ENCODE peak calls at places on chromosomes 11 and 22, in nine cellular contexts. Z, P, O, B, J, X, A, F and C are unnamed samples.
A peak's percentile ranks its signal among the peaks of the same experiment; 100 is the strongest.

GRCh38 chr11:12214751-12215150 is 104.4 kb downstream of the MICAL2 start:
- DNase-seq in P (no peak), A (no peak), X (no peak), B (no peak), J (no peak), Z (no peak), F (peak; percentile 78), O (no peak), C (no peak)

GRCh38 chr22:34414467-34415440 is 494.5 kb upstream of the LARGE1 start:
- DNase-seq in X (no peak), Z (no peak), O (peak; percentile 8), F (peak; percentile 22), B (peak; percentile 63), A (peak; percentile 90), P (peak; percentile 34), J (no peak), C (no peak)

GRCh38 chr11:8011981-8012444 is 24.9 kb downstream of the EIF3F start:
- DNase-seq in P (no peak), Z (no peak), A (peak; percentile 13), X (peak; percentile 76), J (peak; percentile 74), O (peak; percentile 75), F (peak; percentile 98), B (peak; percentile 32), C (no peak)

GRCh38 chr11:82686211-82686610 is 47.5 kb downstream of the FAM181B start:
- DNase-seq in P (no peak), O (no peak), J (no peak), A (no peak), B (no peak), X (no peak), F (no peak), Z (no peak), C (no peak)

GRCh38 chr11:62921573-62922188 is 518 bp upstream of the CHRM1 start:
- DNase-seq in J (peak; percentile 51), P (no peak), B (no peak), F (peak; percentile 47), Z (no peak), X (no peak), A (peak; percentile 53), O (peak; percentile 64), C (no peak)

GRCh38 chr11:85423331-85423730 is 203.8 kb downstream of the DLG2 start:
- DNase-seq in O (no peak), X (no peak), P (no peak), B (no peak), J (no peak), Z (no peak), F (no peak), A (no peak), C (no peak)

GRCh38 chr22:36636916-36637315 is 66.6 kb downstream of the CACNG2 start:
- DNase-seq in P (no peak), Z (no peak), O (no peak), B (no peak), J (no peak), A (no peak), X (no peak), F (no peak), C (no peak)

GRCh38 chr11:118052581-118053206 is 24.2 kb upstream of the TMPRSS4 start:
- DNase-seq in X (no peak), A (peak; percentile 42), O (no peak), F (no peak), B (peak; percentile 34), J (no peak), Z (no peak), P (peak; percentile 4), C (no peak)

GRCh38 chr22:39173050-39173706 is 20.7 kb upstream of the CBX7 start:
- DNase-seq in O (no peak), Z (no peak), P (no peak), B (peak; percentile 42), F (no peak), X (no peak), J (no peak), A (no peak), C (no peak)

GRCh38 chr11:64675417-64676252 is 47.4 kb downstream of the NRXN2 start:
- DNase-seq in A (peak; percentile 85), P (no peak), Z (no peak), X (no peak), B (no peak), O (peak; percentile 81), J (peak; percentile 98), F (peak; percentile 84), C (no peak)

GRCh38 chr11:21520244-21520643 is 672.6 kb upstream of the ANO5 start:
- DNase-seq in O (no peak), P (no peak), F (no peak), J (no peak), X (no peak), Z (no peak), A (no peak), B (no peak), C (no peak)

GRCh38 chr22:46947516-46948260 is 185.2 kb downstream of the TBC1D22A start:
- DNase-seq in Z (no peak), J (no peak), X (no peak), A (no peak), P (no peak), F (no peak), B (peak; percentile 20), O (no peak), C (no peak)